ENCODE peak calls at places on chromosomes 12 and 14, in nine cellular contexts. W is sigmoid colon, M is stomach, F is transverse colon, Q is SK-N-MC, J is GM12892, G is HepG2, X is endothelial cell of umbilical vein, K is HL-60. D is an unnamed sample.

GRCh38 chr14:69315302-69315701 is 55.3 kb downstream of the GALNT16 start:
- DNase-seq in W (peak; percentile 25), F (no peak), X (no peak), Q (no peak), K (no peak), G (no peak), J (no peak), M (no peak), D (no peak)

GRCh38 chr12:98022961-98023360 is 492.4 kb upstream of the TMPO start:
- DNase-seq in X (no peak), M (no peak), Q (no peak), K (no peak), G (no peak), F (no peak), W (no peak), J (no peak), D (no peak)

GRCh38 chr14:104845834-104846441 is 19.1 kb upstream of the CEP170B start:
- DNase-seq in G (peak; percentile 37), Q (no peak), W (no peak), M (no peak), F (no peak), X (no peak), K (no peak), J (no peak), D (no peak)

GRCh38 chr12:82593901-82594396 is 92.8 kb upstream of the TMTC2 start:
- DNase-seq in K (no peak), Q (no peak), F (no peak), J (no peak), X (no peak), W (no peak), M (no peak), G (no peak), D (no peak)

GRCh38 chr12:91507754-91508153 is 325.1 kb upstream of the DCN start:
- DNase-seq in F (no peak), X (peak; percentile 73), W (no peak), Q (no peak), M (no peak), J (no peak), G (no peak), K (no peak), D (no peak)

GRCh38 chr12:121325922-121326396 is 26.3 kb downstream of the ANAPC5 start:
- DNase-seq in J (no peak), K (no peak), F (no peak), G (no peak), X (peak; percentile 87), W (no peak), Q (no peak), M (no peak), D (no peak)

GRCh38 chr12:110582286-110583136 is 607 bp downstream of the PPTC7 start:
- DNase-seq in G (no peak), X (peak; percentile 70), F (peak; percentile 74), J (peak; percentile 43), W (peak; percentile 82), M (peak; percentile 56), Q (no peak), K (peak; percentile 44), D (peak; percentile 58)

GRCh38 chr14:81169711-81170103 is 51.1 kb downstream of the GTF2A1 start:
- DNase-seq in M (peak; percentile 58), W (peak; percentile 87), Q (no peak), F (peak; percentile 70), K (peak; percentile 46), X (peak; percentile 38), J (no peak), G (no peak), D (peak; percentile 60)

GRCh38 chr12:86627001-86627400 is 370.8 kb upstream of the MGAT4C start:
- DNase-seq in M (no peak), F (no peak), J (no peak), X (no peak), K (no peak), G (no peak), W (no peak), Q (no peak), D (no peak)

GRCh38 chr12:55706840-55707671 is 648 bp downstream of the ITGA7 start:
- DNase-seq in F (no peak), X (no peak), Q (no peak), K (no peak), G (no peak), M (no peak), W (no peak), J (no peak), D (no peak)

GRCh38 chr14:59829941-59830734 is 40.4 kb downstream of the RTN1 start:
- DNase-seq in K (no peak), W (no peak), X (peak; percentile 3), G (no peak), Q (peak; percentile 18), F (no peak), M (no peak), J (no peak), D (no peak)

GRCh38 chr12:68012712-68013111 is 23.5 kb downstream of the IFNG-AS1 start:
- DNase-seq in K (no peak), G (no peak), M (no peak), Q (no peak), F (no peak), X (no peak), J (no peak), W (no peak), D (no peak)

GRCh38 chr14:76307786-76308780 is 67.9 kb upstream of the ESRRB start:
- DNase-seq in M (no peak), X (no peak), F (no peak), Q (no peak), K (no peak), W (no peak), J (no peak), G (no peak), D (no peak)

GRCh38 chr14:30277268-30277667 is 281.7 kb upstream of the G2E3 start:
- DNase-seq in F (no peak), Q (no peak), J (no peak), W (no peak), M (no peak), G (no peak), K (no peak), X (no peak), D (no peak)
- TF ChIP-seq POLR2AphosphoS5 in F (no peak), Q (no peak), J (no peak), W (no peak), M (no peak), G (no peak), K (no peak), X (no peak), D (no peak)

GRCh38 chr12:63918788-63919300 is 74.3 kb downstream of the SRGAP1 start:
- DNase-seq in J (no peak), W (no peak), F (no peak), X (peak; percentile 81), Q (no peak), M (no peak), G (peak; percentile 88), K (no peak), D (no peak)
- TF ChIP-seq POLR2AphosphoS5 in J (no peak), W (no peak), F (no peak), X (no peak), Q (no peak), M (no peak), G (no peak), K (no peak), D (no peak)

DNA sequence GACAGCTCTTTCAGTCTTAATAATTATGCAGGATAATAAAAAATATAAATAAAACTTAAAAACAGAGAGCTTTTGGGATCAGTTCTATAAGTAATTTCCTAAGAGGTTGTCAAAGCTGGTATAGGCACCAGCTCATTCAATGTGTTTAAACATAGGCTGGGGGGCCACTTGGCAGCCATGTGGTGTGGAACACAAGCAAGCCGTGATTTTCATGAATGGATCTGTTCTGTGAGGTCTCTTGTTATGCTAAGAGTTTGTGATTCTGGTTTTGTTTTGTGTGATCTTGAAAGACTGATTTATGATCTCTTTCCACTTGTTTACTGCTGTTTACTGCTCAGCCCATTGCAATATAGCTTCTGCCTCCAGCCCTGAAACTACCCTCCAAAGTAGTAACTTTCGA is 240.9 kb downstream of the FBXL14 start:
- DNase-seq in Q (no peak), G (no peak), K (no peak), F (no peak), W (no peak), J (no peak), X (no peak), M (no peak), D (no peak)
- TF ChIP-seq POLR2AphosphoS5 in Q (no peak), G (no peak), K (no peak), F (no peak), W (no peak), J (no peak), X (no peak), M (no peak), D (no peak)

GRCh38 chr14:90717916-90718315 is 98.3 kb downstream of the TTC7B start:
- DNase-seq in K (no peak), W (no peak), Q (no peak), M (no peak), X (no peak), J (no peak), F (no peak), G (no peak), D (no peak)

GRCh38 chr14:90720336-90720735 is 95.9 kb downstream of the TTC7B start:
- DNase-seq in X (no peak), Q (no peak), F (no peak), M (no peak), G (no peak), J (no peak), W (no peak), K (no peak), D (no peak)

GRCh38 chr14:90714811-90715210 is 101.4 kb downstream of the TTC7B start:
- DNase-seq in K (no peak), X (no peak), W (no peak), J (no peak), F (no peak), M (no peak), Q (no peak), G (no peak), D (no peak)

GRCh38 chr14:90715495-90715894 is 100.7 kb downstream of the TTC7B start:
- DNase-seq in G (no peak), F (no peak), J (no peak), W (no peak), K (no peak), Q (no peak), X (no peak), M (no peak), D (no peak)

DNA sequence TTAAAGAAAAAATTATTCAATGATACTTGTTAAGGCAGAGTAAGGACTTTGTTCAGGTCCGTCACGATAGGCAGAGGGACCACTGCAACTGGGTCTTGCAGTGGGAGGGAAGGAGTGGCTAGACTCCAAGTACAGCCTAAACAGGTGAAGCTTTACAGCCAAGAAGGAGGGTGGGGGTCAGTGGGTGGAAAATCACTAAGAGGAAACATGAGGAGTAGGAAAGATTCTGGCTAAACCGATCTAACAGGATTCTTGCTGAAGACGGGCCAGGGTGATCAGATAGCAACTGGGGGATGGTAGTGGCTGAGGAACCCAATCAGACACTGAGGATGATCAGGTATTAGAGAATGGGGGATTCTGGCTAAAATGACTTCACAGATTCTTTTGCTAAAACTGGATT is 100.2 kb downstream of the TTC7B start:
- DNase-seq in F (no peak), W (no peak), X (no peak), M (no peak), K (no peak), Q (no peak), J (no peak), G (no peak), D (no peak)
- TF ChIP-seq POLR2AphosphoS5 in F (no peak), W (no peak), X (no peak), M (no peak), K (no peak), Q (no peak), J (no peak), G (no peak), D (no peak)